ENCODE peak calls at places on chromosomes 2 and 18, in six cellular contexts. Y is neural progenitor cell, Q is MM.1S, D is GM23338, N is HCT116, K is GM23248. T is an unnamed sample.

GRCh38 chr18:58612239-58613055 is 16.4 kb downstream of the ALPK2 start:
- DNase-seq in Y (peak), Q (no peak), D (no peak), N (no peak), K (peak), T (no peak)

GRCh38 chr2:222807431-222807830 is 53.4 kb upstream of the ACSL3 start:
- DNase-seq in Y (no peak), Q (no peak), D (no peak), N (no peak), K (no peak), T (no peak)

GRCh38 chr18:35939166-35939565 is 33.3 kb upstream of the RMP24 start:
- DNase-seq in Y (peak), Q (no peak), D (peak), N (no peak), K (no peak), T (peak)

GRCh38 chr2:12008425-12009061 is 262.1 kb downstream of the LPIN1 start:
- DNase-seq in Y (no peak), Q (no peak), D (no peak), N (no peak), K (peak), T (no peak)

GRCh38 chr2:212078103-212078502 is 460.5 kb downstream of the ERBB4 start:
- DNase-seq in Y (no peak), Q (peak), D (no peak), N (no peak), K (no peak), T (no peak)

GRCh38 chr18:7978834-7979233 is 411.7 kb downstream of the PTPRM start:
- DNase-seq in Y (no peak), Q (no peak), D (no peak), N (no peak), K (no peak), T (no peak)

GRCh38 chr2:177334940-177335543 is 57.5 kb upstream of the AGPS start:
- DNase-seq in Y (peak), Q (peak), D (peak), N (peak), K (peak), T (peak)

GRCh38 chr2:55518846-55519167 is 711 bp upstream of the CFAP36 start:
- DNase-seq in Y (peak), Q (peak), D (peak), N (no peak), K (peak), T (peak)

GRCh38 chr2:73823916-73824523 is 4.7 kb upstream of the STAMBP start:
- DNase-seq in Y (peak), Q (peak), D (peak), N (peak), K (peak), T (peak)

GRCh38 chr18:33821503-33821902 is 243.5 kb downstream of the ASXL3 start:
- DNase-seq in Y (no peak), Q (no peak), D (no peak), N (no peak), K (peak), T (no peak)

GRCh38 chr2:27583390-27583915 is 611 bp downstream of the ZNF512 start:
- DNase-seq in Y (no peak), Q (no peak), D (peak), N (no peak), K (peak), T (peak)

GRCh38 chr2:96832751-96833507 is 10.9 kb downstream of the ANKRD23 start:
- DNase-seq in Y (peak), Q (no peak), D (peak), N (no peak), K (no peak), T (peak)

GRCh38 chr2:170715932-170716777 is 1.0 kb downstream of the SP5 start:
- DNase-seq in Y (peak), Q (no peak), D (peak), N (no peak), K (no peak), T (no peak)

GRCh38 chr2:98795903-98796676 is 65.2 kb upstream of the MGAT4A start:
- DNase-seq in Y (no peak), Q (no peak), D (peak), N (no peak), K (peak), T (no peak)

GRCh38 chr18:13463526-13463925 is 245.0 kb downstream of the LDLRAD4 start:
- DNase-seq in Y (no peak), Q (no peak), D (no peak), N (no peak), K (no peak), T (no peak)

GRCh38 chr2:20612835-20613341 is 38.0 kb downstream of the HS1BP3 start:
- DNase-seq in Y (no peak), Q (no peak), D (no peak), N (no peak), K (no peak), T (no peak)

GRCh38 chr2:47169784-47170183 is 14.7 kb upstream of the STPG4 start:
- DNase-seq in Y (no peak), Q (no peak), D (no peak), N (no peak), K (no peak), T (no peak)

GRCh38 chr2:219638217-219638947 is 11.0 kb downstream of the SLC4A3 start:
- DNase-seq in Y (peak), Q (no peak), D (peak), N (no peak), K (no peak), T (no peak)

GRCh38 chr2:189698020-189698887 is 23.8 kb downstream of the ANKAR start:
- DNase-seq in Y (peak), Q (peak), D (peak), N (peak), K (peak), T (peak)

GRCh38 chr2:210546424-210547223 is 9.8 kb upstream of the CPS1 start:
- DNase-seq in Y (peak), Q (no peak), D (peak), N (no peak), K (no peak), T (no peak)

GRCh38 chr2:63856302-63856600 is 14.6 kb downstream of the UGP2 start:
- DNase-seq in Y (no peak), Q (no peak), D (no peak), N (no peak), K (no peak), T (no peak)

GRCh38 chr2:22952671-22953070 is 432.3 kb upstream of the KLHL29 start:
- DNase-seq in Y (no peak), Q (no peak), D (no peak), N (no peak), K (no peak), T (no peak)

GRCh38 chr2:168528469-168528868 is 72.4 kb downstream of the CERS6 start:
- DNase-seq in Y (no peak), Q (no peak), D (no peak), N (no peak), K (peak), T (no peak)

GRCh38 chr2:162636206-162636728 is 202.3 kb downstream of the KCNH7 start:
- DNase-seq in Y (no peak), Q (no peak), D (no peak), N (no peak), K (no peak), T (no peak)

GRCh38 chr2:41879367-41879871 is 168.4 kb upstream of the PKDCC start:
- DNase-seq in Y (peak), Q (no peak), D (no peak), N (no peak), K (no peak), T (peak)

GRCh38 chr2:38152093-38152492 is 76.1 kb upstream of the CYP1B1 start:
- DNase-seq in Y (no peak), Q (no peak), D (no peak), N (no peak), K (no peak), T (no peak)

GRCh38 chr2:43355399-43355798 is 129.0 kb upstream of the ZFP36L2 start:
- DNase-seq in Y (no peak), Q (no peak), D (no peak), N (no peak), K (no peak), T (no peak)

GRCh38 chr2:237687666-237688065 is 60.3 kb downstream of the LRRFIP1 start:
- DNase-seq in Y (no peak), Q (no peak), D (no peak), N (no peak), K (peak), T (no peak)

GRCh38 chr2:180872256-180872655 is 108.1 kb upstream of the UBE2E3 start:
- DNase-seq in Y (no peak), Q (no peak), D (no peak), N (no peak), K (peak), T (no peak)

GRCh38 chr18:48875942-48876511 is 74.7 kb downstream of the SMAD7 start:
- DNase-seq in Y (peak), Q (no peak), D (peak), N (no peak), K (no peak), T (no peak)

GRCh38 chr18:41320090-41320489 is 634.9 kb upstream of the PIK3C3 start:
- DNase-seq in Y (no peak), Q (no peak), D (peak), N (no peak), K (no peak), T (no peak)

GRCh38 chr18:26803643-26804042 is 61.9 kb downstream of the AQP4 start:
- DNase-seq in Y (no peak), Q (no peak), D (peak), N (no peak), K (no peak), T (peak)

GRCh38 chr18:3511980-3512379 is 62.0 kb downstream of the TGIF1 start:
- DNase-seq in Y (no peak), Q (no peak), D (no peak), N (no peak), K (peak), T (no peak)

GRCh38 chr2:44777542-44777941 is 164.0 kb upstream of the SIX3 start:
- DNase-seq in Y (peak), Q (no peak), D (peak), N (no peak), K (peak), T (no peak)

GRCh38 chr2:101273045-101273444 is 20.4 kb downstream of the CNOT11 start:
- DNase-seq in Y (peak), Q (no peak), D (no peak), N (no peak), K (no peak), T (no peak)

GRCh38 chr2:167451496-167452289 is 563.4 kb downstream of the XIRP2 start:
- DNase-seq in Y (no peak), Q (peak), D (peak), N (no peak), K (no peak), T (no peak)

GRCh38 chr2:150234787-150235512 is 252.5 kb downstream of the RND3 start:
- DNase-seq in Y (no peak), Q (no peak), D (no peak), N (no peak), K (peak), T (no peak)

GRCh38 chr18:10530852-10531251 is 5.0 kb downstream of the NAPG start:
- DNase-seq in Y (no peak), Q (no peak), D (no peak), N (no peak), K (peak), T (no peak)

GRCh38 chr2:176641436-176641835 is 372.2 kb downstream of the MTX2 start:
- DNase-seq in Y (no peak), Q (no peak), D (no peak), N (no peak), K (no peak), T (no peak)

GRCh38 chr2:51866361-51866760 is 834.4 kb upstream of the NRXN1 start:
- DNase-seq in Y (no peak), Q (no peak), D (no peak), N (no peak), K (peak), T (no peak)
- H3K4me2 ChIP-seq in Y (no peak), Q (no peak), D (no peak), N (no peak), K (no peak), T (no peak)

GRCh38 chr18:32771169-32771751 is 1.6 kb downstream of the KLHL14 start:
- DNase-seq in Y (peak), Q (peak), D (peak), N (no peak), K (no peak), T (peak)
- TF ChIP-seq EZH2phosphoT487 in Y (peak), Q (no peak), D (no peak), N (no peak), K (no peak), T (no peak)

DNA sequence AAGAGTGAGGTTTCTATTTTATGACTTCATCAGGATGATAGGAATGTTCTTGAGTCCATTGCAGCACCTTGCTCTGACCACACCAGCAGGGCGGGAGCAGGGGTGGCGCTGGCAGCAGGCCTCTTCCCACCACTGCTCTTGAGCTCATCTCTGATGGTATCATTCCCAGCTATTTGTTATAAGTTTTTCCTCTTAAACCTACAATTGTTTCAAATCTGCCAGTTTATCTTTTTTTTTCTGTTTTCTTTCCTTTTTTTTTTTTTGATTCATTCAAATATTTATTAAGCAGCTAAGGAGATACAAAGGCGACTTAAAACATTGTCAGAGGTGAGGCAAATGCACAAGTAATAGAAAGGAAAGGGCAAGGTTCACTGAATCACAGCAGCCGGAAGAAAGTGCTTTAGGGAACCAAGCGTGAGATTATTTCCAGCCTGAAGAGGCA is 28.7 kb downstream of the NIFK start:
- DNase-seq in Y (no peak), Q (no peak), D (no peak), N (no peak), K (no peak), T (no peak)
- H3K27ac ChIP-seq in Y (no peak), Q (no peak), D (no peak), N (no peak), K (no peak), T (no peak)

GRCh38 chr2:134310450-134311079 is 56.7 kb downstream of the MGAT5 start:
- DNase-seq in Y (no peak), Q (no peak), D (no peak), N (no peak), K (no peak), T (no peak)

GRCh38 chr2:134308474-134309385 is 54.9 kb downstream of the MGAT5 start:
- DNase-seq in Y (no peak), Q (no peak), D (no peak), N (no peak), K (no peak), T (no peak)

GRCh38 chr2:134304726-134305509 is 51.0 kb downstream of the MGAT5 start:
- DNase-seq in Y (no peak), Q (no peak), D (no peak), N (no peak), K (no peak), T (no peak)

GRCh38 chr2:134306521-134306920 is 52.6 kb downstream of the MGAT5 start:
- DNase-seq in Y (no peak), Q (no peak), D (no peak), N (no peak), K (no peak), T (no peak)

GRCh38 chr2:134307334-134307733 is 53.5 kb downstream of the MGAT5 start:
- DNase-seq in Y (no peak), Q (no peak), D (no peak), N (no peak), K (no peak), T (no peak)
- H3K4me2 ChIP-seq in Y (no peak), Q (no peak), D (no peak), N (no peak), K (no peak), T (no peak)

DNA sequence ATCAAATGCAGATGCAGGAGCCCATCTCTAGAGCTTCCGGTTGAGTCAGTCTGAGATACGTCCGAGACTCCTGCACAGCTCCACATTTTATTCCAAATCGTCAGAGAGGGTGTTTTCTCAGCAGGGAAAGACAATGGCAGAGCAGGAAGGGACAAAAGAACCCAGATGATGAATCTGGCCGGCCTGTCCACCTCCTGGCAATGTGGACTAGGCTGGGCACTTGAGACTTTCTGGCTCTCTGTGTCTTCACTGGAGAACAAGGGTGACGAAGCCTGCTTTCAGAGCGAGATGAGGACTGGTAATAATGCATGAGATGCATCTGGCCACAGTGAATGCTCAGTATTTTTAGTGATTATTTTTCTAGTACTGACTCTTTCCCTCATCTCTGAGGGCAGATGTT is 255.9 kb upstream of the MYT1L start:
- DNase-seq in Y (no peak), Q (no peak), D (no peak), N (no peak), K (no peak), T (no peak)
- TF ChIP-seq EZH2phosphoT487 in Y (no peak), Q (no peak), D (no peak), N (no peak), K (no peak), T (no peak)

GRCh38 chr2:203897544-203897943 is 30.0 kb downstream of the CTLA4 start:
- DNase-seq in Y (no peak), Q (peak), D (no peak), N (no peak), K (no peak), T (peak)
- H3K27ac ChIP-seq in Y (no peak), Q (peak), D (no peak), N (no peak), K (no peak), T (no peak)

DNA sequence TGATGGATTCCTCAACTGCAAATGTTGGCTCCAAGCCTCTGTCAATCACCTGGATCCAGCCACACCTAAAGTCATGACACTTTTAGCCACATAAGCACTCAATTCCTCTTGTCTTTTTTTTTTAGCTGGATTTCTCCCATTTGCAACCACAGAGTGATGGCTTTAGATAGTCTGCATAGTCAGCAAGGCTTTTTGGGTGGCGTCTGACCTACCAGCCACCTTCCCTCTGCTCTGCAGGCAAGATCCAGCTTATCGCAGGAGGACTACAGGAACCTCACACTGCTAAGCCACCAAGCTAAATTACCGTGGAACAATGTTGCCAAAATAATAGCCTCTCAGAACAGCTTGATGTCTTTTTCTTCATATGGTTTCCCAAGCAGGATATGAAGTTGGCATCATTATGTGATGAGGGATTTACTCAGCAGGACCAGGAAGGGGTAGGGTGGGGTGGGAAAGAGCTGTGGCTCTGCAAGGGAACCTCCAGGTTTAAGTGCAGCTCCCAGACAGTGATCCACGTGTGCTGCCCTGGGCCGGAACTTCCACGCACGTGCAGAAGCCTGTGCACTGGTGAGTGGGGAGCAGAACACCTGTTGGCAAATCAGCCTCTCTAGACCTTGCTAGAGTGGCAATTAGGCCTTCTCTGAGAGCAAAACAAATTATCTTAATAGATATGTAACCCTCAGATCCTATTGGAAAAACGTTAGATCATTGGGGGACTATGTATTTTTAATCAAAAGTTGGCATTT is 170.6 kb upstream of the NCK2 start:
- DNase-seq in Y (no peak), Q (peak), D (no peak), N (no peak), K (no peak), T (no peak)
- H3K4me2 ChIP-seq in Y (no peak), Q (peak), D (no peak), N (no peak), K (no peak), T (no peak)